ENCODE peak calls at places on chromosomes 6 and 20, in four cellular contexts. One of them, this sample, is unnamed.

GRCh38 chr6:32692019-32692418 is 25.6 kb upstream of the HLA-DQB1 start:
- DNase-seq in spleen: no peak
- DNase-seq in astrocyte of the cerebellum: no peak
- DNase-seq in colonic mucosa: peak
- DNase-seq in this sample: no peak

GRCh38 chr20:38883081-38883980 is 42.9 kb upstream of the FAM83D start:
- DNase-seq in spleen: peak
- DNase-seq in astrocyte of the cerebellum: no peak
- DNase-seq in colonic mucosa: no peak
- DNase-seq in this sample: no peak

GRCh38 chr6:22152871-22153270 is 144.0 kb downstream of the PRL start:
- DNase-seq in spleen: no peak
- DNase-seq in astrocyte of the cerebellum: no peak
- DNase-seq in colonic mucosa: no peak
- DNase-seq in this sample: no peak

GRCh38 chr6:57193177-57193576 is 21.1 kb downstream of the BAG2 start:
- DNase-seq in spleen: no peak
- DNase-seq in astrocyte of the cerebellum: no peak
- DNase-seq in colonic mucosa: no peak
- DNase-seq in this sample: no peak

GRCh38 chr6:157194643-157195042 is 128.7 kb downstream of the TMEM242 start:
- DNase-seq in spleen: no peak
- DNase-seq in astrocyte of the cerebellum: no peak
- DNase-seq in colonic mucosa: no peak
- DNase-seq in this sample: no peak

GRCh38 chr6:73710470-73710869 is 14.5 kb downstream of the CD109 start:
- DNase-seq in spleen: no peak
- DNase-seq in astrocyte of the cerebellum: peak
- DNase-seq in colonic mucosa: no peak
- DNase-seq in this sample: peak

GRCh38 chr6:106360989-106361430 is 493 bp downstream of the CRYBG1 start:
- DNase-seq in spleen: peak
- DNase-seq in astrocyte of the cerebellum: no peak
- DNase-seq in colonic mucosa: peak
- DNase-seq in this sample: no peak

GRCh38 chr20:63857751-63858392 is 3.4 kb upstream of the ABHD16B start:
- DNase-seq in spleen: peak
- DNase-seq in astrocyte of the cerebellum: no peak
- DNase-seq in colonic mucosa: no peak
- DNase-seq in this sample: no peak

GRCh38 chr6:71205336-71205956 is 83.2 kb upstream of the OGFRL1 start:
- DNase-seq in spleen: no peak
- DNase-seq in astrocyte of the cerebellum: no peak
- DNase-seq in colonic mucosa: no peak
- DNase-seq in this sample: peak

GRCh38 chr6:138250513-138251247 is 32.4 kb upstream of the PBOV1 start:
- DNase-seq in spleen: no peak
- DNase-seq in astrocyte of the cerebellum: peak
- DNase-seq in colonic mucosa: no peak
- DNase-seq in this sample: peak

GRCh38 chr20:33630507-33630906 is 31.6 kb upstream of the C20orf144 start:
- DNase-seq in spleen: no peak
- DNase-seq in astrocyte of the cerebellum: no peak
- DNase-seq in colonic mucosa: no peak
- DNase-seq in this sample: no peak

GRCh38 chr6:90403489-90404381 is 107.1 kb upstream of the BACH2 start:
- DNase-seq in spleen: no peak
- DNase-seq in astrocyte of the cerebellum: peak
- DNase-seq in colonic mucosa: no peak
- DNase-seq in this sample: peak

GRCh38 chr6:127366281-127367022 is 23.0 kb upstream of the ECHDC1 start:
- DNase-seq in spleen: no peak
- DNase-seq in astrocyte of the cerebellum: peak
- DNase-seq in colonic mucosa: no peak
- DNase-seq in this sample: peak

GRCh38 chr6:55174211-55175013 is at the start of gene HCRTR2:
- DNase-seq in spleen: peak
- DNase-seq in astrocyte of the cerebellum: no peak
- DNase-seq in colonic mucosa: no peak
- DNase-seq in this sample: no peak

GRCh38 chr6:155589190-155589589 is 133.6 kb upstream of the NOX3 start:
- DNase-seq in spleen: no peak
- DNase-seq in astrocyte of the cerebellum: no peak
- DNase-seq in colonic mucosa: no peak
- DNase-seq in this sample: no peak

GRCh38 chr6:116190550-116190949 is 63.3 kb downstream of the TSPYL4 start:
- DNase-seq in spleen: no peak
- DNase-seq in astrocyte of the cerebellum: peak
- DNase-seq in colonic mucosa: no peak
- DNase-seq in this sample: peak

GRCh38 chr6:108619431-108620197 is 58.9 kb downstream of the FOXO3 start:
- DNase-seq in spleen: no peak
- DNase-seq in astrocyte of the cerebellum: no peak
- DNase-seq in colonic mucosa: no peak
- DNase-seq in this sample: no peak

GRCh38 chr6:108408453-108408852 is 113.6 kb downstream of the AFG1L start:
- DNase-seq in spleen: no peak
- DNase-seq in astrocyte of the cerebellum: no peak
- DNase-seq in colonic mucosa: no peak
- DNase-seq in this sample: no peak

GRCh38 chr20:20741067-20742045 is 28.9 kb upstream of the RALGAPA2 start:
- DNase-seq in spleen: no peak
- DNase-seq in astrocyte of the cerebellum: no peak
- DNase-seq in colonic mucosa: no peak
- DNase-seq in this sample: no peak

GRCh38 chr6:52994789-52995078 is 350 bp downstream of the GSTA4 start:
- DNase-seq in spleen: peak
- DNase-seq in astrocyte of the cerebellum: no peak
- DNase-seq in colonic mucosa: peak
- DNase-seq in this sample: no peak

GRCh38 chr6:151181701-151182367 is 57.9 kb upstream of the AKAP12 start:
- DNase-seq in spleen: no peak
- DNase-seq in astrocyte of the cerebellum: peak
- DNase-seq in colonic mucosa: no peak
- DNase-seq in this sample: no peak

GRCh38 chr6:39361657-39362486 is 39.4 kb upstream of the KCNK16 start:
- DNase-seq in spleen: peak
- DNase-seq in astrocyte of the cerebellum: peak
- DNase-seq in colonic mucosa: peak
- DNase-seq in this sample: peak

GRCh38 chr6:26556263-26557070 is 18.3 kb downstream of the HMGN4 start:
- DNase-seq in spleen: no peak
- DNase-seq in astrocyte of the cerebellum: no peak
- DNase-seq in colonic mucosa: no peak
- DNase-seq in this sample: peak

GRCh38 chr6:56767892-56768531 is 125.3 kb upstream of the DST start:
- DNase-seq in spleen: no peak
- DNase-seq in astrocyte of the cerebellum: no peak
- DNase-seq in colonic mucosa: no peak
- DNase-seq in this sample: no peak

GRCh38 chr20:45974896-45975565 is 3.0 kb upstream of the ZNF335 start:
- DNase-seq in spleen: peak
- DNase-seq in astrocyte of the cerebellum: no peak
- DNase-seq in colonic mucosa: no peak
- DNase-seq in this sample: no peak

GRCh38 chr20:16481977-16482376 is 91.3 kb downstream of the KIF16B start:
- DNase-seq in spleen: no peak
- DNase-seq in astrocyte of the cerebellum: no peak
- DNase-seq in colonic mucosa: no peak
- DNase-seq in this sample: no peak

GRCh38 chr6:148747493-148748160 is 797 bp downstream of the UST start:
- DNase-seq in spleen: peak
- DNase-seq in astrocyte of the cerebellum: no peak
- DNase-seq in colonic mucosa: peak
- DNase-seq in this sample: no peak

GRCh38 chr6:109781001-109781400 is 89.9 kb downstream of the FIG4 start:
- DNase-seq in spleen: no peak
- DNase-seq in astrocyte of the cerebellum: no peak
- DNase-seq in colonic mucosa: no peak
- DNase-seq in this sample: no peak

GRCh38 chr20:35368616-35369423 is 43.0 kb downstream of the UQCC1 start:
- DNase-seq in spleen: no peak
- DNase-seq in astrocyte of the cerebellum: no peak
- DNase-seq in colonic mucosa: no peak
- DNase-seq in this sample: no peak

GRCh38 chr6:38571721-38572120 is 68.0 kb downstream of the BTBD9 start:
- DNase-seq in spleen: no peak
- DNase-seq in astrocyte of the cerebellum: no peak
- DNase-seq in colonic mucosa: no peak
- DNase-seq in this sample: no peak

GRCh38 chr6:133131621-133132020 is 109.5 kb upstream of the EYA4 start:
- DNase-seq in spleen: no peak
- DNase-seq in astrocyte of the cerebellum: no peak
- DNase-seq in colonic mucosa: no peak
- DNase-seq in this sample: peak

GRCh38 chr20:63700199-63701050 is 4.0 kb downstream of the TNFRSF6B start:
- DNase-seq in spleen: peak
- DNase-seq in astrocyte of the cerebellum: no peak
- DNase-seq in colonic mucosa: no peak
- DNase-seq in this sample: no peak

GRCh38 chr6:111338843-111339242 is 144.2 kb downstream of the REV3L start:
- DNase-seq in spleen: no peak
- DNase-seq in astrocyte of the cerebellum: no peak
- DNase-seq in colonic mucosa: no peak
- DNase-seq in this sample: no peak

GRCh38 chr6:105794263-105794662 is 291.9 kb upstream of the PRDM1 start:
- DNase-seq in spleen: peak
- DNase-seq in astrocyte of the cerebellum: peak
- DNase-seq in colonic mucosa: peak
- DNase-seq in this sample: no peak

GRCh38 chr20:32191873-32192272 is 15.7 kb downstream of the PLAGL2 start:
- DNase-seq in spleen: no peak
- DNase-seq in astrocyte of the cerebellum: no peak
- DNase-seq in colonic mucosa: no peak
- DNase-seq in this sample: no peak

GRCh38 chr20:12316794-12317193 is 399.1 kb downstream of the BTBD3 start:
- DNase-seq in spleen: no peak
- DNase-seq in astrocyte of the cerebellum: no peak
- DNase-seq in colonic mucosa: no peak
- DNase-seq in this sample: no peak

GRCh38 chr6:44960898-44961297 is 367.2 kb upstream of the RUNX2 start:
- DNase-seq in spleen: no peak
- DNase-seq in astrocyte of the cerebellum: no peak
- DNase-seq in colonic mucosa: no peak
- DNase-seq in this sample: no peak

GRCh38 chr6:118468682-118469465 is 79.2 kb upstream of the PLN start:
- DNase-seq in spleen: no peak
- DNase-seq in astrocyte of the cerebellum: no peak
- DNase-seq in colonic mucosa: no peak
- DNase-seq in this sample: no peak

GRCh38 chr20:47784256-47784598 is 1.1 kb downstream of the SULF2 start:
- DNase-seq in spleen: no peak
- DNase-seq in astrocyte of the cerebellum: no peak
- DNase-seq in colonic mucosa: no peak
- DNase-seq in this sample: no peak

GRCh38 chr20:47785900-47786762 is 850 bp upstream of the SULF2 start:
- DNase-seq in spleen: no peak
- DNase-seq in astrocyte of the cerebellum: peak
- DNase-seq in colonic mucosa: peak
- DNase-seq in this sample: peak

GRCh38 chr20:47786763-47787107 is 1.5 kb upstream of the SULF2 start:
- DNase-seq in spleen: no peak
- DNase-seq in astrocyte of the cerebellum: no peak
- DNase-seq in colonic mucosa: no peak
- DNase-seq in this sample: no peak

GRCh38 chr20:47784599-47785320 is 521 bp downstream of the SULF2 start:
- DNase-seq in spleen: peak
- DNase-seq in astrocyte of the cerebellum: no peak
- DNase-seq in colonic mucosa: peak
- DNase-seq in this sample: no peak

GRCh38 chr20:47785321-47785899 is at the start of gene SULF2:
- DNase-seq in spleen: no peak
- DNase-seq in astrocyte of the cerebellum: no peak
- DNase-seq in colonic mucosa: peak
- DNase-seq in this sample: no peak
- H3K4me3 ChIP-seq in spleen: peak
- H3K4me3 ChIP-seq in astrocyte of the cerebellum: peak
- H3K4me3 ChIP-seq in colonic mucosa: peak
- H3K4me3 ChIP-seq in this sample: peak

GRCh38 chr20:50320005-50320909 is 129.6 kb downstream of the CEBPB start:
- DNase-seq in spleen: peak
- DNase-seq in astrocyte of the cerebellum: no peak
- DNase-seq in colonic mucosa: no peak
- DNase-seq in this sample: no peak
- H3K4me3 ChIP-seq in spleen: peak
- H3K4me3 ChIP-seq in astrocyte of the cerebellum: peak
- H3K4me3 ChIP-seq in colonic mucosa: no peak
- H3K4me3 ChIP-seq in this sample: no peak

DNA sequence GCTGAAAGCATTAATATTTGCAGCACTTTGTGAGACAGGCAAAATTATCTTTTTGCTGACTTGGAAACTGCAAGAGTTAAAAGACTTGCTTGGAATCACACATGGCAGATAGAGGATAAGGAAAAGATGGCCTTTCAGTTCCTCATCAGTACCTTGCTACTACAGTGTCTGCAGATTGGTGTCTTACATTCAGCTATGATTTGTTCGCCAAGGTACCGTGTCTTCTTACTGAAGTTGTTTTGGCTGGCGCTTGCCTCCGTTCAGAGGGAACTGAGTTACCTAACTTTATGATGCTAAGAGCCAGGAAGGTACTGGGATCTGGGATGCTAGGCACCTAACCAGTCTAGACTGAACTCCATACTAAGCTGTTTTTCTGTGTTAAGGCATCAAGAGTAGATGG is 2.3 kb downstream of the WTAP start:
- DNase-seq in spleen: no peak
- DNase-seq in astrocyte of the cerebellum: no peak
- DNase-seq in colonic mucosa: no peak
- DNase-seq in this sample: no peak
- H3K4me3 ChIP-seq in spleen: peak
- H3K4me3 ChIP-seq in astrocyte of the cerebellum: peak
- H3K4me3 ChIP-seq in colonic mucosa: peak
- H3K4me3 ChIP-seq in this sample: peak

DNA sequence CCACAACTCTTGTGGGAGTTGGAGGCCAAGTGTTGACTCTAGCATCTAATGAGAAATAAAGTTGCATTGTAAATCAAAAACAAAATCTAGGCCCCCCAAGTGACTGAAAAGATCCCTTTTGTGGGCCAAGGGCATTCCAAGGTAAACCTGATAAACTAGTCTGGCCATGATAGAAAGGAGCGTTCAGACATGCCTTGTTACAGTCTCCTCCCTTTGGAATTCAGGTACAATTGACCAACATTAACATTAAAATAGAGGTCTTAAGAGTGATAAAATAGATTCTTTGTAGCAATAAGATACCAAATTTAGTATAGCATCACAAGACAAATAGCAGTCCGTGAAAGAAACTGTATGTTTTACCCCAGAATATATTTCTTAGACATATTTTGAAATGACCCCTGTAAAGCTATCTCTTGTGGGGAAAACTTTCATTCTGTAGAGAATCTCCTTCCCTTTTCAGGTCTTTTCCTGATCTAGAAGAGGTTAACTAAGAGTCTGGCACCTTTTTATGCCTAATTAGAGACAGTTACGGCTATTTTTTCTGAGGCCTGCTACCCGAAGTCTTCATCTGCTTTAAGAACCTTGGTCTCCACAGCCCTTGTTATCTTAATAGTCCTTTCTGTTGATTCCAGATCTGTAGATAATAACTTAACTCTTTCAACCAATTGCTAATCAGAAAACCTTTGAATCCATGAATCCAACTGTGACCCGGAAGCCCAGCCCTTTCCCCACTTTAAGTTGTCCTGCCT is 495.4 kb upstream of the MMS22L start:
- DNase-seq in spleen: no peak
- DNase-seq in astrocyte of the cerebellum: no peak
- DNase-seq in colonic mucosa: no peak
- DNase-seq in this sample: no peak
- H3K4me3 ChIP-seq in spleen: no peak
- H3K4me3 ChIP-seq in astrocyte of the cerebellum: no peak
- H3K4me3 ChIP-seq in colonic mucosa: no peak
- H3K4me3 ChIP-seq in this sample: no peak